ENCODE peak calls at places on chromosomes 1 and 21, in eight cellular contexts. One of them, this sample, is unnamed.

GRCh38 chr1:56188855-56189254 is 390.5 kb downstream of the PLPP3 start:
- ATAC-seq in stimulated activated effector memory CD8-positive, alpha-beta T cell treated with anti-CD3 and anti-CD28 coated beads, Interleukin-12 subunit alpha, Interleukin-12 subunit beta, amount 100 ng/mL, for 72 hours: no peak
- ATAC-seq in stimulated activated naive B cell treated with anti-CD40 and anti-IgM and Interleukin-4, amounts not matched to agents 10 μg/mL and 1 μg/mL and 100 μg/mL, for 72 hours: no peak
- ATAC-seq in right cardiac atrium: no peak
- ATAC-seq in psoas muscle: no peak
- ATAC-seq in CD4-positive, alpha-beta T cell: no peak
- ATAC-seq in HCT116: no peak
- ATAC-seq in activated naive CD4-positive, alpha-beta T cell treated with anti-CD3 and anti-CD28 coated beads, Interleukin-2, amount 50 U/mL, for 72 hours: no peak
- ATAC-seq in this sample: no peak

GRCh38 chr1:183310753-183311465 is 107.3 kb downstream of the NMNAT2 start:
- ATAC-seq in psoas muscle: no peak
- ATAC-seq in right cardiac atrium: peak
- ATAC-seq in CD4-positive, alpha-beta T cell: no peak
- ATAC-seq in stimulated activated effector memory CD8-positive, alpha-beta T cell treated with anti-CD3 and anti-CD28 coated beads, Interleukin-12 subunit alpha, Interleukin-12 subunit beta, amount 100 ng/mL, for 72 hours: peak
- ATAC-seq in stimulated activated naive B cell treated with anti-CD40 and anti-IgM and Interleukin-4, amounts not matched to agents 10 μg/mL and 1 μg/mL and 100 μg/mL, for 72 hours: peak
- ATAC-seq in activated naive CD4-positive, alpha-beta T cell treated with anti-CD3 and anti-CD28 coated beads, Interleukin-2, amount 50 U/mL, for 72 hours: peak
- ATAC-seq in HCT116: no peak
- ATAC-seq in this sample: peak

GRCh38 chr1:12585536-12585935 is 32.5 kb downstream of the DHRS3 start:
- ATAC-seq in psoas muscle: no peak
- ATAC-seq in right cardiac atrium: no peak
- ATAC-seq in HCT116: no peak
- ATAC-seq in CD4-positive, alpha-beta T cell: no peak
- ATAC-seq in stimulated activated naive B cell treated with anti-CD40 and anti-IgM and Interleukin-4, amounts not matched to agents 10 μg/mL and 1 μg/mL and 100 μg/mL, for 72 hours: no peak
- ATAC-seq in stimulated activated effector memory CD8-positive, alpha-beta T cell treated with anti-CD3 and anti-CD28 coated beads, Interleukin-12 subunit alpha, Interleukin-12 subunit beta, amount 100 ng/mL, for 72 hours: no peak
- ATAC-seq in activated naive CD4-positive, alpha-beta T cell treated with anti-CD3 and anti-CD28 coated beads, Interleukin-2, amount 50 U/mL, for 72 hours: no peak
- ATAC-seq in this sample: no peak

GRCh38 chr21:23014021-23014420 is 2015.8 kb downstream of the NCAM2 start:
- ATAC-seq in activated naive CD4-positive, alpha-beta T cell treated with anti-CD3 and anti-CD28 coated beads, Interleukin-2, amount 50 U/mL, for 72 hours: no peak
- ATAC-seq in CD4-positive, alpha-beta T cell: no peak
- ATAC-seq in stimulated activated effector memory CD8-positive, alpha-beta T cell treated with anti-CD3 and anti-CD28 coated beads, Interleukin-12 subunit alpha, Interleukin-12 subunit beta, amount 100 ng/mL, for 72 hours: no peak
- ATAC-seq in HCT116: no peak
- ATAC-seq in psoas muscle: no peak
- ATAC-seq in right cardiac atrium: no peak
- ATAC-seq in stimulated activated naive B cell treated with anti-CD40 and anti-IgM and Interleukin-4, amounts not matched to agents 10 μg/mL and 1 μg/mL and 100 μg/mL, for 72 hours: no peak
- ATAC-seq in this sample: no peak

GRCh38 chr1:17826165-17826488 is 71.0 kb downstream of the ACTL8 start:
- ATAC-seq in stimulated activated naive B cell treated with anti-CD40 and anti-IgM and Interleukin-4, amounts not matched to agents 10 μg/mL and 1 μg/mL and 100 μg/mL, for 72 hours: no peak
- ATAC-seq in HCT116: peak
- ATAC-seq in right cardiac atrium: peak
- ATAC-seq in CD4-positive, alpha-beta T cell: no peak
- ATAC-seq in psoas muscle: no peak
- ATAC-seq in stimulated activated effector memory CD8-positive, alpha-beta T cell treated with anti-CD3 and anti-CD28 coated beads, Interleukin-12 subunit alpha, Interleukin-12 subunit beta, amount 100 ng/mL, for 72 hours: no peak
- ATAC-seq in activated naive CD4-positive, alpha-beta T cell treated with anti-CD3 and anti-CD28 coated beads, Interleukin-2, amount 50 U/mL, for 72 hours: no peak
- ATAC-seq in this sample: no peak

GRCh38 chr21:32538147-32538792 is 47.1 kb downstream of the TCP10L start:
- ATAC-seq in CD4-positive, alpha-beta T cell: peak
- ATAC-seq in psoas muscle: no peak
- ATAC-seq in HCT116: no peak
- ATAC-seq in right cardiac atrium: no peak
- ATAC-seq in stimulated activated naive B cell treated with anti-CD40 and anti-IgM and Interleukin-4, amounts not matched to agents 10 μg/mL and 1 μg/mL and 100 μg/mL, for 72 hours: no peak
- ATAC-seq in stimulated activated effector memory CD8-positive, alpha-beta T cell treated with anti-CD3 and anti-CD28 coated beads, Interleukin-12 subunit alpha, Interleukin-12 subunit beta, amount 100 ng/mL, for 72 hours: peak
- ATAC-seq in activated naive CD4-positive, alpha-beta T cell treated with anti-CD3 and anti-CD28 coated beads, Interleukin-2, amount 50 U/mL, for 72 hours: peak
- ATAC-seq in this sample: no peak

GRCh38 chr21:36702622-36702968 is 3.7 kb downstream of the SIM2 start:
- ATAC-seq in HCT116: no peak
- ATAC-seq in stimulated activated effector memory CD8-positive, alpha-beta T cell treated with anti-CD3 and anti-CD28 coated beads, Interleukin-12 subunit alpha, Interleukin-12 subunit beta, amount 100 ng/mL, for 72 hours: no peak
- ATAC-seq in stimulated activated naive B cell treated with anti-CD40 and anti-IgM and Interleukin-4, amounts not matched to agents 10 μg/mL and 1 μg/mL and 100 μg/mL, for 72 hours: no peak
- ATAC-seq in psoas muscle: no peak
- ATAC-seq in CD4-positive, alpha-beta T cell: no peak
- ATAC-seq in activated naive CD4-positive, alpha-beta T cell treated with anti-CD3 and anti-CD28 coated beads, Interleukin-2, amount 50 U/mL, for 72 hours: no peak
- ATAC-seq in right cardiac atrium: no peak
- ATAC-seq in this sample: no peak

GRCh38 chr1:208333676-208334075 is 89.5 kb upstream of the PLXNA2 start:
- ATAC-seq in HCT116: no peak
- ATAC-seq in right cardiac atrium: no peak
- ATAC-seq in CD4-positive, alpha-beta T cell: no peak
- ATAC-seq in activated naive CD4-positive, alpha-beta T cell treated with anti-CD3 and anti-CD28 coated beads, Interleukin-2, amount 50 U/mL, for 72 hours: no peak
- ATAC-seq in stimulated activated effector memory CD8-positive, alpha-beta T cell treated with anti-CD3 and anti-CD28 coated beads, Interleukin-12 subunit alpha, Interleukin-12 subunit beta, amount 100 ng/mL, for 72 hours: no peak
- ATAC-seq in psoas muscle: no peak
- ATAC-seq in stimulated activated naive B cell treated with anti-CD40 and anti-IgM and Interleukin-4, amounts not matched to agents 10 μg/mL and 1 μg/mL and 100 μg/mL, for 72 hours: no peak
- ATAC-seq in this sample: no peak

GRCh38 chr1:23590058-23590783 is 30.9 kb upstream of the ID3 start:
- ATAC-seq in CD4-positive, alpha-beta T cell: no peak
- ATAC-seq in HCT116: no peak
- ATAC-seq in activated naive CD4-positive, alpha-beta T cell treated with anti-CD3 and anti-CD28 coated beads, Interleukin-2, amount 50 U/mL, for 72 hours: peak
- ATAC-seq in stimulated activated naive B cell treated with anti-CD40 and anti-IgM and Interleukin-4, amounts not matched to agents 10 μg/mL and 1 μg/mL and 100 μg/mL, for 72 hours: peak
- ATAC-seq in stimulated activated effector memory CD8-positive, alpha-beta T cell treated with anti-CD3 and anti-CD28 coated beads, Interleukin-12 subunit alpha, Interleukin-12 subunit beta, amount 100 ng/mL, for 72 hours: peak
- ATAC-seq in right cardiac atrium: no peak
- ATAC-seq in psoas muscle: no peak
- ATAC-seq in this sample: no peak

GRCh38 chr1:246921481-246921880 is 10.3 kb downstream of the AHCTF1 start:
- ATAC-seq in HCT116: no peak
- ATAC-seq in right cardiac atrium: no peak
- ATAC-seq in psoas muscle: no peak
- ATAC-seq in stimulated activated naive B cell treated with anti-CD40 and anti-IgM and Interleukin-4, amounts not matched to agents 10 μg/mL and 1 μg/mL and 100 μg/mL, for 72 hours: no peak
- ATAC-seq in stimulated activated effector memory CD8-positive, alpha-beta T cell treated with anti-CD3 and anti-CD28 coated beads, Interleukin-12 subunit alpha, Interleukin-12 subunit beta, amount 100 ng/mL, for 72 hours: no peak
- ATAC-seq in activated naive CD4-positive, alpha-beta T cell treated with anti-CD3 and anti-CD28 coated beads, Interleukin-2, amount 50 U/mL, for 72 hours: no peak
- ATAC-seq in CD4-positive, alpha-beta T cell: no peak
- ATAC-seq in this sample: no peak

GRCh38 chr21:41671859-41672542 is 94.9 kb downstream of the RIPK4 start:
- ATAC-seq in stimulated activated naive B cell treated with anti-CD40 and anti-IgM and Interleukin-4, amounts not matched to agents 10 μg/mL and 1 μg/mL and 100 μg/mL, for 72 hours: no peak
- ATAC-seq in stimulated activated effector memory CD8-positive, alpha-beta T cell treated with anti-CD3 and anti-CD28 coated beads, Interleukin-12 subunit alpha, Interleukin-12 subunit beta, amount 100 ng/mL, for 72 hours: no peak
- ATAC-seq in right cardiac atrium: no peak
- ATAC-seq in psoas muscle: no peak
- ATAC-seq in activated naive CD4-positive, alpha-beta T cell treated with anti-CD3 and anti-CD28 coated beads, Interleukin-2, amount 50 U/mL, for 72 hours: peak
- ATAC-seq in CD4-positive, alpha-beta T cell: no peak
- ATAC-seq in HCT116: no peak
- ATAC-seq in this sample: no peak

GRCh38 chr1:93967276-93967675 is 58.0 kb upstream of the GCLM start:
- ATAC-seq in right cardiac atrium: no peak
- ATAC-seq in psoas muscle: peak
- ATAC-seq in stimulated activated naive B cell treated with anti-CD40 and anti-IgM and Interleukin-4, amounts not matched to agents 10 μg/mL and 1 μg/mL and 100 μg/mL, for 72 hours: no peak
- ATAC-seq in stimulated activated effector memory CD8-positive, alpha-beta T cell treated with anti-CD3 and anti-CD28 coated beads, Interleukin-12 subunit alpha, Interleukin-12 subunit beta, amount 100 ng/mL, for 72 hours: no peak
- ATAC-seq in HCT116: no peak
- ATAC-seq in activated naive CD4-positive, alpha-beta T cell treated with anti-CD3 and anti-CD28 coated beads, Interleukin-2, amount 50 U/mL, for 72 hours: no peak
- ATAC-seq in CD4-positive, alpha-beta T cell: no peak
- ATAC-seq in this sample: no peak

GRCh38 chr1:207863893-207864535 is 46.9 kb downstream of the CD34 start:
- ATAC-seq in psoas muscle: peak
- ATAC-seq in stimulated activated naive B cell treated with anti-CD40 and anti-IgM and Interleukin-4, amounts not matched to agents 10 μg/mL and 1 μg/mL and 100 μg/mL, for 72 hours: peak
- ATAC-seq in right cardiac atrium: peak
- ATAC-seq in activated naive CD4-positive, alpha-beta T cell treated with anti-CD3 and anti-CD28 coated beads, Interleukin-2, amount 50 U/mL, for 72 hours: peak
- ATAC-seq in HCT116: no peak
- ATAC-seq in CD4-positive, alpha-beta T cell: peak
- ATAC-seq in stimulated activated effector memory CD8-positive, alpha-beta T cell treated with anti-CD3 and anti-CD28 coated beads, Interleukin-12 subunit alpha, Interleukin-12 subunit beta, amount 100 ng/mL, for 72 hours: peak
- ATAC-seq in this sample: no peak

GRCh38 chr1:161989801-161990200 is 33.9 kb downstream of the OLFML2B start:
- ATAC-seq in CD4-positive, alpha-beta T cell: no peak
- ATAC-seq in HCT116: no peak
- ATAC-seq in right cardiac atrium: no peak
- ATAC-seq in psoas muscle: no peak
- ATAC-seq in activated naive CD4-positive, alpha-beta T cell treated with anti-CD3 and anti-CD28 coated beads, Interleukin-2, amount 50 U/mL, for 72 hours: no peak
- ATAC-seq in stimulated activated naive B cell treated with anti-CD40 and anti-IgM and Interleukin-4, amounts not matched to agents 10 μg/mL and 1 μg/mL and 100 μg/mL, for 72 hours: no peak
- ATAC-seq in stimulated activated effector memory CD8-positive, alpha-beta T cell treated with anti-CD3 and anti-CD28 coated beads, Interleukin-12 subunit alpha, Interleukin-12 subunit beta, amount 100 ng/mL, for 72 hours: no peak
- ATAC-seq in this sample: no peak

GRCh38 chr1:221230605-221231004 is 351.4 kb downstream of the HLX start:
- ATAC-seq in psoas muscle: peak
- ATAC-seq in CD4-positive, alpha-beta T cell: no peak
- ATAC-seq in HCT116: no peak
- ATAC-seq in right cardiac atrium: peak
- ATAC-seq in stimulated activated naive B cell treated with anti-CD40 and anti-IgM and Interleukin-4, amounts not matched to agents 10 μg/mL and 1 μg/mL and 100 μg/mL, for 72 hours: no peak
- ATAC-seq in stimulated activated effector memory CD8-positive, alpha-beta T cell treated with anti-CD3 and anti-CD28 coated beads, Interleukin-12 subunit alpha, Interleukin-12 subunit beta, amount 100 ng/mL, for 72 hours: no peak
- ATAC-seq in activated naive CD4-positive, alpha-beta T cell treated with anti-CD3 and anti-CD28 coated beads, Interleukin-2, amount 50 U/mL, for 72 hours: no peak
- ATAC-seq in this sample: no peak

GRCh38 chr1:11501491-11501897 is 22.5 kb downstream of the DISP3 start:
- ATAC-seq in stimulated activated effector memory CD8-positive, alpha-beta T cell treated with anti-CD3 and anti-CD28 coated beads, Interleukin-12 subunit alpha, Interleukin-12 subunit beta, amount 100 ng/mL, for 72 hours: peak
- ATAC-seq in right cardiac atrium: peak
- ATAC-seq in stimulated activated naive B cell treated with anti-CD40 and anti-IgM and Interleukin-4, amounts not matched to agents 10 μg/mL and 1 μg/mL and 100 μg/mL, for 72 hours: peak
- ATAC-seq in CD4-positive, alpha-beta T cell: peak
- ATAC-seq in activated naive CD4-positive, alpha-beta T cell treated with anti-CD3 and anti-CD28 coated beads, Interleukin-2, amount 50 U/mL, for 72 hours: peak
- ATAC-seq in HCT116: no peak
- ATAC-seq in psoas muscle: no peak
- ATAC-seq in this sample: no peak

GRCh38 chr1:6222644-6223043 is 13.1 kb downstream of the ICMT start:
- ATAC-seq in CD4-positive, alpha-beta T cell: no peak
- ATAC-seq in right cardiac atrium: peak
- ATAC-seq in HCT116: no peak
- ATAC-seq in psoas muscle: peak
- ATAC-seq in stimulated activated naive B cell treated with anti-CD40 and anti-IgM and Interleukin-4, amounts not matched to agents 10 μg/mL and 1 μg/mL and 100 μg/mL, for 72 hours: no peak
- ATAC-seq in activated naive CD4-positive, alpha-beta T cell treated with anti-CD3 and anti-CD28 coated beads, Interleukin-2, amount 50 U/mL, for 72 hours: no peak
- ATAC-seq in stimulated activated effector memory CD8-positive, alpha-beta T cell treated with anti-CD3 and anti-CD28 coated beads, Interleukin-12 subunit alpha, Interleukin-12 subunit beta, amount 100 ng/mL, for 72 hours: no peak
- ATAC-seq in this sample: peak

GRCh38 chr21:45415943-45416611 is 11.1 kb downstream of the COL18A1 start:
- ATAC-seq in stimulated activated naive B cell treated with anti-CD40 and anti-IgM and Interleukin-4, amounts not matched to agents 10 μg/mL and 1 μg/mL and 100 μg/mL, for 72 hours: no peak
- ATAC-seq in CD4-positive, alpha-beta T cell: no peak
- ATAC-seq in psoas muscle: no peak
- ATAC-seq in right cardiac atrium: no peak
- ATAC-seq in stimulated activated effector memory CD8-positive, alpha-beta T cell treated with anti-CD3 and anti-CD28 coated beads, Interleukin-12 subunit alpha, Interleukin-12 subunit beta, amount 100 ng/mL, for 72 hours: no peak
- ATAC-seq in HCT116: no peak
- ATAC-seq in activated naive CD4-positive, alpha-beta T cell treated with anti-CD3 and anti-CD28 coated beads, Interleukin-2, amount 50 U/mL, for 72 hours: no peak
- ATAC-seq in this sample: no peak

GRCh38 chr1:225603538-225604354 is 49.2 kb downstream of the ENAH start:
- ATAC-seq in activated naive CD4-positive, alpha-beta T cell treated with anti-CD3 and anti-CD28 coated beads, Interleukin-2, amount 50 U/mL, for 72 hours: peak
- ATAC-seq in stimulated activated naive B cell treated with anti-CD40 and anti-IgM and Interleukin-4, amounts not matched to agents 10 μg/mL and 1 μg/mL and 100 μg/mL, for 72 hours: no peak
- ATAC-seq in CD4-positive, alpha-beta T cell: no peak
- ATAC-seq in right cardiac atrium: peak
- ATAC-seq in stimulated activated effector memory CD8-positive, alpha-beta T cell treated with anti-CD3 and anti-CD28 coated beads, Interleukin-12 subunit alpha, Interleukin-12 subunit beta, amount 100 ng/mL, for 72 hours: no peak
- ATAC-seq in HCT116: peak
- ATAC-seq in psoas muscle: peak
- ATAC-seq in this sample: peak

GRCh38 chr1:39925727-39926342 is 24.1 kb upstream of the MYCL start:
- ATAC-seq in stimulated activated effector memory CD8-positive, alpha-beta T cell treated with anti-CD3 and anti-CD28 coated beads, Interleukin-12 subunit alpha, Interleukin-12 subunit beta, amount 100 ng/mL, for 72 hours: no peak
- ATAC-seq in CD4-positive, alpha-beta T cell: no peak
- ATAC-seq in stimulated activated naive B cell treated with anti-CD40 and anti-IgM and Interleukin-4, amounts not matched to agents 10 μg/mL and 1 μg/mL and 100 μg/mL, for 72 hours: no peak
- ATAC-seq in HCT116: no peak
- ATAC-seq in activated naive CD4-positive, alpha-beta T cell treated with anti-CD3 and anti-CD28 coated beads, Interleukin-2, amount 50 U/mL, for 72 hours: no peak
- ATAC-seq in psoas muscle: no peak
- ATAC-seq in right cardiac atrium: no peak
- ATAC-seq in this sample: peak

GRCh38 chr1:114155756-114156155 is 2.1 kb upstream of the SYT6 start:
- ATAC-seq in psoas muscle: no peak
- ATAC-seq in stimulated activated naive B cell treated with anti-CD40 and anti-IgM and Interleukin-4, amounts not matched to agents 10 μg/mL and 1 μg/mL and 100 μg/mL, for 72 hours: no peak
- ATAC-seq in activated naive CD4-positive, alpha-beta T cell treated with anti-CD3 and anti-CD28 coated beads, Interleukin-2, amount 50 U/mL, for 72 hours: no peak
- ATAC-seq in stimulated activated effector memory CD8-positive, alpha-beta T cell treated with anti-CD3 and anti-CD28 coated beads, Interleukin-12 subunit alpha, Interleukin-12 subunit beta, amount 100 ng/mL, for 72 hours: no peak
- ATAC-seq in right cardiac atrium: no peak
- ATAC-seq in CD4-positive, alpha-beta T cell: no peak
- ATAC-seq in HCT116: no peak
- ATAC-seq in this sample: no peak

GRCh38 chr1:77406661-77407060 is 124.8 kb downstream of the AK5 start:
- ATAC-seq in activated naive CD4-positive, alpha-beta T cell treated with anti-CD3 and anti-CD28 coated beads, Interleukin-2, amount 50 U/mL, for 72 hours: no peak
- ATAC-seq in stimulated activated naive B cell treated with anti-CD40 and anti-IgM and Interleukin-4, amounts not matched to agents 10 μg/mL and 1 μg/mL and 100 μg/mL, for 72 hours: no peak
- ATAC-seq in HCT116: no peak
- ATAC-seq in CD4-positive, alpha-beta T cell: no peak
- ATAC-seq in right cardiac atrium: no peak
- ATAC-seq in psoas muscle: no peak
- ATAC-seq in stimulated activated effector memory CD8-positive, alpha-beta T cell treated with anti-CD3 and anti-CD28 coated beads, Interleukin-12 subunit alpha, Interleukin-12 subunit beta, amount 100 ng/mL, for 72 hours: no peak
- ATAC-seq in this sample: no peak

GRCh38 chr21:38259665-38260064 is 2.9 kb downstream of the KCNJ15 start:
- ATAC-seq in stimulated activated effector memory CD8-positive, alpha-beta T cell treated with anti-CD3 and anti-CD28 coated beads, Interleukin-12 subunit alpha, Interleukin-12 subunit beta, amount 100 ng/mL, for 72 hours: no peak
- ATAC-seq in HCT116: no peak
- ATAC-seq in psoas muscle: no peak
- ATAC-seq in activated naive CD4-positive, alpha-beta T cell treated with anti-CD3 and anti-CD28 coated beads, Interleukin-2, amount 50 U/mL, for 72 hours: no peak
- ATAC-seq in stimulated activated naive B cell treated with anti-CD40 and anti-IgM and Interleukin-4, amounts not matched to agents 10 μg/mL and 1 μg/mL and 100 μg/mL, for 72 hours: no peak
- ATAC-seq in right cardiac atrium: no peak
- ATAC-seq in CD4-positive, alpha-beta T cell: no peak
- ATAC-seq in this sample: no peak

GRCh38 chr1:53593758-53594380 is 134.7 kb downstream of the DMRTB1 start:
- ATAC-seq in CD4-positive, alpha-beta T cell: no peak
- ATAC-seq in activated naive CD4-positive, alpha-beta T cell treated with anti-CD3 and anti-CD28 coated beads, Interleukin-2, amount 50 U/mL, for 72 hours: peak
- ATAC-seq in right cardiac atrium: no peak
- ATAC-seq in HCT116: peak
- ATAC-seq in psoas muscle: peak
- ATAC-seq in stimulated activated effector memory CD8-positive, alpha-beta T cell treated with anti-CD3 and anti-CD28 coated beads, Interleukin-12 subunit alpha, Interleukin-12 subunit beta, amount 100 ng/mL, for 72 hours: no peak
- ATAC-seq in stimulated activated naive B cell treated with anti-CD40 and anti-IgM and Interleukin-4, amounts not matched to agents 10 μg/mL and 1 μg/mL and 100 μg/mL, for 72 hours: no peak
- ATAC-seq in this sample: no peak

GRCh38 chr1:76955652-76956051 is 88.4 kb downstream of the ST6GALNAC5 start:
- ATAC-seq in CD4-positive, alpha-beta T cell: no peak
- ATAC-seq in HCT116: no peak
- ATAC-seq in psoas muscle: no peak
- ATAC-seq in activated naive CD4-positive, alpha-beta T cell treated with anti-CD3 and anti-CD28 coated beads, Interleukin-2, amount 50 U/mL, for 72 hours: no peak
- ATAC-seq in stimulated activated naive B cell treated with anti-CD40 and anti-IgM and Interleukin-4, amounts not matched to agents 10 μg/mL and 1 μg/mL and 100 μg/mL, for 72 hours: no peak
- ATAC-seq in right cardiac atrium: no peak
- ATAC-seq in stimulated activated effector memory CD8-positive, alpha-beta T cell treated with anti-CD3 and anti-CD28 coated beads, Interleukin-12 subunit alpha, Interleukin-12 subunit beta, amount 100 ng/mL, for 72 hours: no peak
- ATAC-seq in this sample: no peak

GRCh38 chr1:116259665-116260064 is 113.4 kb upstream of the ATP1A1 start:
- ATAC-seq in psoas muscle: no peak
- ATAC-seq in activated naive CD4-positive, alpha-beta T cell treated with anti-CD3 and anti-CD28 coated beads, Interleukin-2, amount 50 U/mL, for 72 hours: peak
- ATAC-seq in stimulated activated effector memory CD8-positive, alpha-beta T cell treated with anti-CD3 and anti-CD28 coated beads, Interleukin-12 subunit alpha, Interleukin-12 subunit beta, amount 100 ng/mL, for 72 hours: peak
- ATAC-seq in CD4-positive, alpha-beta T cell: no peak
- ATAC-seq in stimulated activated naive B cell treated with anti-CD40 and anti-IgM and Interleukin-4, amounts not matched to agents 10 μg/mL and 1 μg/mL and 100 μg/mL, for 72 hours: no peak
- ATAC-seq in HCT116: no peak
- ATAC-seq in right cardiac atrium: no peak
- ATAC-seq in this sample: no peak

GRCh38 chr1:90443340-90443739 is 273.8 kb downstream of the BARHL2 start:
- ATAC-seq in psoas muscle: no peak
- ATAC-seq in HCT116: no peak
- ATAC-seq in right cardiac atrium: no peak
- ATAC-seq in activated naive CD4-positive, alpha-beta T cell treated with anti-CD3 and anti-CD28 coated beads, Interleukin-2, amount 50 U/mL, for 72 hours: no peak
- ATAC-seq in CD4-positive, alpha-beta T cell: no peak
- ATAC-seq in stimulated activated effector memory CD8-positive, alpha-beta T cell treated with anti-CD3 and anti-CD28 coated beads, Interleukin-12 subunit alpha, Interleukin-12 subunit beta, amount 100 ng/mL, for 72 hours: no peak
- ATAC-seq in stimulated activated naive B cell treated with anti-CD40 and anti-IgM and Interleukin-4, amounts not matched to agents 10 μg/mL and 1 μg/mL and 100 μg/mL, for 72 hours: no peak
- ATAC-seq in this sample: peak

GRCh38 chr1:213997031-213997771 is 9.4 kb downstream of the PROX1 start:
- ATAC-seq in activated naive CD4-positive, alpha-beta T cell treated with anti-CD3 and anti-CD28 coated beads, Interleukin-2, amount 50 U/mL, for 72 hours: no peak
- ATAC-seq in CD4-positive, alpha-beta T cell: no peak
- ATAC-seq in psoas muscle: peak
- ATAC-seq in right cardiac atrium: no peak
- ATAC-seq in stimulated activated naive B cell treated with anti-CD40 and anti-IgM and Interleukin-4, amounts not matched to agents 10 μg/mL and 1 μg/mL and 100 μg/mL, for 72 hours: no peak
- ATAC-seq in stimulated activated effector memory CD8-positive, alpha-beta T cell treated with anti-CD3 and anti-CD28 coated beads, Interleukin-12 subunit alpha, Interleukin-12 subunit beta, amount 100 ng/mL, for 72 hours: no peak
- ATAC-seq in HCT116: no peak
- ATAC-seq in this sample: no peak

GRCh38 chr1:71651229-71651628 is 570.4 kb upstream of the ZRANB2 start:
- ATAC-seq in CD4-positive, alpha-beta T cell: no peak
- ATAC-seq in stimulated activated naive B cell treated with anti-CD40 and anti-IgM and Interleukin-4, amounts not matched to agents 10 μg/mL and 1 μg/mL and 100 μg/mL, for 72 hours: no peak
- ATAC-seq in psoas muscle: no peak
- ATAC-seq in right cardiac atrium: no peak
- ATAC-seq in stimulated activated effector memory CD8-positive, alpha-beta T cell treated with anti-CD3 and anti-CD28 coated beads, Interleukin-12 subunit alpha, Interleukin-12 subunit beta, amount 100 ng/mL, for 72 hours: no peak
- ATAC-seq in HCT116: no peak
- ATAC-seq in activated naive CD4-positive, alpha-beta T cell treated with anti-CD3 and anti-CD28 coated beads, Interleukin-2, amount 50 U/mL, for 72 hours: no peak
- ATAC-seq in this sample: no peak

GRCh38 chr1:43525995-43526394 is 4.7 kb upstream of the PTPRF start:
- ATAC-seq in stimulated activated effector memory CD8-positive, alpha-beta T cell treated with anti-CD3 and anti-CD28 coated beads, Interleukin-12 subunit alpha, Interleukin-12 subunit beta, amount 100 ng/mL, for 72 hours: no peak
- ATAC-seq in stimulated activated naive B cell treated with anti-CD40 and anti-IgM and Interleukin-4, amounts not matched to agents 10 μg/mL and 1 μg/mL and 100 μg/mL, for 72 hours: no peak
- ATAC-seq in psoas muscle: no peak
- ATAC-seq in activated naive CD4-positive, alpha-beta T cell treated with anti-CD3 and anti-CD28 coated beads, Interleukin-2, amount 50 U/mL, for 72 hours: no peak
- ATAC-seq in right cardiac atrium: no peak
- ATAC-seq in HCT116: peak
- ATAC-seq in CD4-positive, alpha-beta T cell: no peak
- ATAC-seq in this sample: no peak

GRCh38 chr1:6738987-6739386 is 37.4 kb upstream of the DNAJC11 start:
- ATAC-seq in stimulated activated naive B cell treated with anti-CD40 and anti-IgM and Interleukin-4, amounts not matched to agents 10 μg/mL and 1 μg/mL and 100 μg/mL, for 72 hours: no peak
- ATAC-seq in activated naive CD4-positive, alpha-beta T cell treated with anti-CD3 and anti-CD28 coated beads, Interleukin-2, amount 50 U/mL, for 72 hours: no peak
- ATAC-seq in stimulated activated effector memory CD8-positive, alpha-beta T cell treated with anti-CD3 and anti-CD28 coated beads, Interleukin-12 subunit alpha, Interleukin-12 subunit beta, amount 100 ng/mL, for 72 hours: no peak
- ATAC-seq in right cardiac atrium: no peak
- ATAC-seq in psoas muscle: no peak
- ATAC-seq in HCT116: peak
- ATAC-seq in CD4-positive, alpha-beta T cell: no peak
- ATAC-seq in this sample: no peak

GRCh38 chr1:200184196-200184595 is 156.7 kb downstream of the NR5A2 start:
- ATAC-seq in HCT116: peak
- ATAC-seq in right cardiac atrium: peak
- ATAC-seq in CD4-positive, alpha-beta T cell: no peak
- ATAC-seq in activated naive CD4-positive, alpha-beta T cell treated with anti-CD3 and anti-CD28 coated beads, Interleukin-2, amount 50 U/mL, for 72 hours: no peak
- ATAC-seq in psoas muscle: peak
- ATAC-seq in stimulated activated effector memory CD8-positive, alpha-beta T cell treated with anti-CD3 and anti-CD28 coated beads, Interleukin-12 subunit alpha, Interleukin-12 subunit beta, amount 100 ng/mL, for 72 hours: no peak
- ATAC-seq in stimulated activated naive B cell treated with anti-CD40 and anti-IgM and Interleukin-4, amounts not matched to agents 10 μg/mL and 1 μg/mL and 100 μg/mL, for 72 hours: no peak
- ATAC-seq in this sample: peak

GRCh38 chr1:32351077-32351858 is 11.0 kb downstream of the FAM229A start:
- ATAC-seq in psoas muscle: peak
- ATAC-seq in right cardiac atrium: peak
- ATAC-seq in activated naive CD4-positive, alpha-beta T cell treated with anti-CD3 and anti-CD28 coated beads, Interleukin-2, amount 50 U/mL, for 72 hours: peak
- ATAC-seq in CD4-positive, alpha-beta T cell: peak
- ATAC-seq in stimulated activated effector memory CD8-positive, alpha-beta T cell treated with anti-CD3 and anti-CD28 coated beads, Interleukin-12 subunit alpha, Interleukin-12 subunit beta, amount 100 ng/mL, for 72 hours: peak
- ATAC-seq in stimulated activated naive B cell treated with anti-CD40 and anti-IgM and Interleukin-4, amounts not matched to agents 10 μg/mL and 1 μg/mL and 100 μg/mL, for 72 hours: peak
- ATAC-seq in HCT116: peak
- ATAC-seq in this sample: peak

GRCh38 chr1:155504207-155504606 is 58.4 kb downstream of the ASH1L start:
- ATAC-seq in activated naive CD4-positive, alpha-beta T cell treated with anti-CD3 and anti-CD28 coated beads, Interleukin-2, amount 50 U/mL, for 72 hours: no peak
- ATAC-seq in psoas muscle: peak
- ATAC-seq in stimulated activated naive B cell treated with anti-CD40 and anti-IgM and Interleukin-4, amounts not matched to agents 10 μg/mL and 1 μg/mL and 100 μg/mL, for 72 hours: peak
- ATAC-seq in CD4-positive, alpha-beta T cell: peak
- ATAC-seq in right cardiac atrium: peak
- ATAC-seq in HCT116: peak
- ATAC-seq in stimulated activated effector memory CD8-positive, alpha-beta T cell treated with anti-CD3 and anti-CD28 coated beads, Interleukin-12 subunit alpha, Interleukin-12 subunit beta, amount 100 ng/mL, for 72 hours: no peak
- ATAC-seq in this sample: peak

This sample was measured in esophagus mucosa.